ENCODE peak calls at places on chromosome 4, in eight cellular contexts. One of them, this sample, is unnamed.

GRCh38 chr4:146051724-146052396 is 113.2 kb upstream of the ZNF827 start:
- DNase-seq in MCF 10A: peak; percentile 72
- DNase-seq in Calu3: no peak
- DNase-seq in brain microvascular endothelial cell: peak; percentile 61
- DNase-seq in heart right ventricle: no peak
- DNase-seq in uterus: no peak
- DNase-seq in mammary epithelial cell: peak; percentile 45
- DNase-seq in A549: no peak
- DNase-seq in this sample: no peak

GRCh38 chr4:172750910-172751309 is 417.7 kb upstream of the GALNT7 start:
- DNase-seq in MCF 10A: no peak
- DNase-seq in Calu3: no peak
- DNase-seq in brain microvascular endothelial cell: no peak
- DNase-seq in heart right ventricle: no peak
- DNase-seq in uterus: no peak
- DNase-seq in mammary epithelial cell: no peak
- DNase-seq in A549: no peak
- DNase-seq in this sample: no peak

GRCh38 chr4:91366561-91366960 is 937.2 kb upstream of the GRID2 start:
- DNase-seq in MCF 10A: no peak
- DNase-seq in Calu3: no peak
- DNase-seq in brain microvascular endothelial cell: no peak
- DNase-seq in heart right ventricle: no peak
- DNase-seq in uterus: no peak
- DNase-seq in mammary epithelial cell: no peak
- DNase-seq in A549: no peak
- DNase-seq in this sample: no peak

GRCh38 chr4:40055379-40055872 is 1.2 kb upstream of the N4BP2 start:
- DNase-seq in MCF 10A: no peak
- DNase-seq in Calu3: no peak
- DNase-seq in brain microvascular endothelial cell: no peak
- DNase-seq in heart right ventricle: no peak
- DNase-seq in uterus: no peak
- DNase-seq in mammary epithelial cell: no peak
- DNase-seq in A549: no peak
- DNase-seq in this sample: no peak

GRCh38 chr4:21992330-21992729 is 43.8 kb upstream of the KCNIP4 start:
- DNase-seq in MCF 10A: no peak
- DNase-seq in Calu3: no peak
- DNase-seq in brain microvascular endothelial cell: peak; percentile 2
- DNase-seq in heart right ventricle: no peak
- DNase-seq in uterus: no peak
- DNase-seq in mammary epithelial cell: no peak
- DNase-seq in A549: no peak
- DNase-seq in this sample: peak; percentile 57

GRCh38 chr4:87209696-87210095 is 10.7 kb downstream of the KLHL8 start:
- DNase-seq in MCF 10A: peak; percentile 63
- DNase-seq in Calu3: no peak
- DNase-seq in brain microvascular endothelial cell: no peak
- DNase-seq in heart right ventricle: peak; percentile 23
- DNase-seq in uterus: peak; percentile 57
- DNase-seq in mammary epithelial cell: no peak
- DNase-seq in A549: no peak
- DNase-seq in this sample: no peak

GRCh38 chr4:7266525-7267292 is 74.4 kb downstream of the SORCS2 start:
- DNase-seq in MCF 10A: peak; percentile 54
- DNase-seq in Calu3: peak; percentile 4
- DNase-seq in brain microvascular endothelial cell: peak; percentile 94
- DNase-seq in heart right ventricle: no peak
- DNase-seq in uterus: no peak
- DNase-seq in mammary epithelial cell: peak; percentile 84
- DNase-seq in A549: peak; percentile 82
- DNase-seq in this sample: peak; percentile 23

GRCh38 chr4:7426525-7427171 is 8.1 kb downstream of the PSAPL1 start:
- DNase-seq in MCF 10A: no peak
- DNase-seq in Calu3: no peak
- DNase-seq in brain microvascular endothelial cell: no peak
- DNase-seq in heart right ventricle: no peak
- DNase-seq in uterus: no peak
- DNase-seq in mammary epithelial cell: no peak
- DNase-seq in A549: no peak
- DNase-seq in this sample: no peak

GRCh38 chr4:7863911-7864681 is 75.6 kb downstream of the AFAP1 start:
- DNase-seq in MCF 10A: no peak
- DNase-seq in Calu3: no peak
- DNase-seq in brain microvascular endothelial cell: no peak
- DNase-seq in heart right ventricle: no peak
- DNase-seq in uterus: no peak
- DNase-seq in mammary epithelial cell: peak; percentile 60
- DNase-seq in A549: peak; percentile 44
- DNase-seq in this sample: no peak

GRCh38 chr4:3717241-3717640 is 48.9 kb upstream of the ADRA2C start:
- DNase-seq in MCF 10A: no peak
- DNase-seq in Calu3: no peak
- DNase-seq in brain microvascular endothelial cell: no peak
- DNase-seq in heart right ventricle: no peak
- DNase-seq in uterus: no peak
- DNase-seq in mammary epithelial cell: no peak
- DNase-seq in A549: no peak
- DNase-seq in this sample: no peak

GRCh38 chr4:101345271-101345595 is 2.1 kb downstream of the PPP3CA start:
- DNase-seq in MCF 10A: no peak
- DNase-seq in Calu3: no peak
- DNase-seq in brain microvascular endothelial cell: peak; percentile 10
- DNase-seq in heart right ventricle: no peak
- DNase-seq in uterus: peak; percentile 14
- DNase-seq in mammary epithelial cell: no peak
- DNase-seq in A549: no peak
- DNase-seq in this sample: peak; percentile 43

GRCh38 chr4:20273793-20274192 is 22.1 kb downstream of the SLIT2 start:
- DNase-seq in MCF 10A: no peak
- DNase-seq in Calu3: no peak
- DNase-seq in brain microvascular endothelial cell: no peak
- DNase-seq in heart right ventricle: no peak
- DNase-seq in uterus: no peak
- DNase-seq in mammary epithelial cell: no peak
- DNase-seq in A549: no peak
- DNase-seq in this sample: no peak

GRCh38 chr4:175369087-175369486 is 443.0 kb downstream of the GPM6A start:
- DNase-seq in MCF 10A: no peak
- DNase-seq in Calu3: no peak
- DNase-seq in brain microvascular endothelial cell: peak; percentile 86
- DNase-seq in heart right ventricle: no peak
- DNase-seq in uterus: no peak
- DNase-seq in mammary epithelial cell: peak; percentile 57
- DNase-seq in A549: no peak
- DNase-seq in this sample: peak; percentile 5

GRCh38 chr4:145557720-145558119 is 61.5 kb upstream of the MMAA start:
- DNase-seq in MCF 10A: peak; percentile 72
- DNase-seq in Calu3: peak; percentile 62
- DNase-seq in brain microvascular endothelial cell: peak; percentile 60
- DNase-seq in heart right ventricle: peak; percentile 66
- DNase-seq in uterus: peak; percentile 46
- DNase-seq in mammary epithelial cell: peak; percentile 75
- DNase-seq in A549: peak; percentile 45
- DNase-seq in this sample: peak; percentile 43

GRCh38 chr4:138775485-138775884 is 240.1 kb upstream of the NOCT start:
- DNase-seq in MCF 10A: no peak
- DNase-seq in Calu3: no peak
- DNase-seq in brain microvascular endothelial cell: no peak
- DNase-seq in heart right ventricle: no peak
- DNase-seq in uterus: no peak
- DNase-seq in mammary epithelial cell: no peak
- DNase-seq in A549: no peak
- DNase-seq in this sample: no peak

GRCh38 chr4:55824865-55825264 is 5.3 kb downstream of the EXOC1L start:
- DNase-seq in MCF 10A: no peak
- DNase-seq in Calu3: no peak
- DNase-seq in brain microvascular endothelial cell: no peak
- DNase-seq in heart right ventricle: no peak
- DNase-seq in uterus: no peak
- DNase-seq in mammary epithelial cell: no peak
- DNase-seq in A549: no peak
- DNase-seq in this sample: no peak

GRCh38 chr4:173252024-173252935 is 81.9 kb downstream of the HMGB2 start:
- DNase-seq in MCF 10A: peak; percentile 98
- DNase-seq in Calu3: peak; percentile 76
- DNase-seq in brain microvascular endothelial cell: peak; percentile 100
- DNase-seq in heart right ventricle: peak; percentile 65
- DNase-seq in uterus: peak; percentile 84
- DNase-seq in mammary epithelial cell: peak; percentile 99
- DNase-seq in A549: peak; percentile 72
- DNase-seq in this sample: peak; percentile 56

GRCh38 chr4:37983951-37984350 is 23.8 kb downstream of the PTTG2 start:
- DNase-seq in MCF 10A: no peak
- DNase-seq in Calu3: no peak
- DNase-seq in brain microvascular endothelial cell: no peak
- DNase-seq in heart right ventricle: no peak
- DNase-seq in uterus: no peak
- DNase-seq in mammary epithelial cell: no peak
- DNase-seq in A549: no peak
- DNase-seq in this sample: no peak

GRCh38 chr4:90002406-90003040 is 107.9 kb downstream of the MMRN1 start:
- DNase-seq in MCF 10A: no peak
- DNase-seq in Calu3: no peak
- DNase-seq in brain microvascular endothelial cell: no peak
- DNase-seq in heart right ventricle: no peak
- DNase-seq in uterus: no peak
- DNase-seq in mammary epithelial cell: no peak
- DNase-seq in A549: no peak
- DNase-seq in this sample: no peak

GRCh38 chr4:151049430-151049884 is 34.4 kb upstream of the LRBA start:
- DNase-seq in MCF 10A: no peak
- DNase-seq in Calu3: no peak
- DNase-seq in brain microvascular endothelial cell: no peak
- DNase-seq in heart right ventricle: no peak
- DNase-seq in uterus: no peak
- DNase-seq in mammary epithelial cell: no peak
- DNase-seq in A549: no peak
- DNase-seq in this sample: no peak

GRCh38 chr4:56007154-56007553 is 58.4 kb downstream of the CEP135 start:
- DNase-seq in MCF 10A: no peak
- DNase-seq in Calu3: no peak
- DNase-seq in brain microvascular endothelial cell: no peak
- DNase-seq in heart right ventricle: no peak
- DNase-seq in uterus: no peak
- DNase-seq in mammary epithelial cell: no peak
- DNase-seq in A549: no peak
- DNase-seq in this sample: no peak

GRCh38 chr4:60757986-60758385 is 442.1 kb upstream of the ADGRL3 start:
- DNase-seq in MCF 10A: no peak
- DNase-seq in Calu3: no peak
- DNase-seq in brain microvascular endothelial cell: no peak
- DNase-seq in heart right ventricle: no peak
- DNase-seq in uterus: no peak
- DNase-seq in mammary epithelial cell: no peak
- DNase-seq in A549: no peak
- DNase-seq in this sample: no peak

GRCh38 chr4:181437895-181438294 is 805.3 kb upstream of the TENM3 start:
- DNase-seq in MCF 10A: no peak
- DNase-seq in Calu3: no peak
- DNase-seq in brain microvascular endothelial cell: no peak
- DNase-seq in heart right ventricle: no peak
- DNase-seq in uterus: no peak
- DNase-seq in mammary epithelial cell: no peak
- DNase-seq in A549: no peak
- DNase-seq in this sample: no peak
- TF ChIP-seq CTCF in MCF 10A: no peak
- TF ChIP-seq CTCF in Calu3: no peak
- TF ChIP-seq CTCF in brain microvascular endothelial cell: no peak
- TF ChIP-seq CTCF in heart right ventricle: no peak
- TF ChIP-seq CTCF in uterus: no peak
- TF ChIP-seq CTCF in mammary epithelial cell: no peak
- TF ChIP-seq CTCF in A549: no peak
- TF ChIP-seq CTCF in this sample: no peak

GRCh38 chr4:114417214-114417613 is 181.4 kb upstream of the UGT8 start:
- DNase-seq in MCF 10A: peak; percentile 27
- DNase-seq in Calu3: no peak
- DNase-seq in brain microvascular endothelial cell: no peak
- DNase-seq in heart right ventricle: no peak
- DNase-seq in uterus: no peak
- DNase-seq in mammary epithelial cell: no peak
- DNase-seq in A549: no peak
- DNase-seq in this sample: no peak
- TF ChIP-seq CTCF in MCF 10A: no peak
- TF ChIP-seq CTCF in Calu3: no peak
- TF ChIP-seq CTCF in brain microvascular endothelial cell: peak; percentile 7
- TF ChIP-seq CTCF in heart right ventricle: no peak
- TF ChIP-seq CTCF in uterus: no peak
- TF ChIP-seq CTCF in mammary epithelial cell: peak; percentile 7
- TF ChIP-seq CTCF in A549: no peak
- TF ChIP-seq CTCF in this sample: no peak

DNA sequence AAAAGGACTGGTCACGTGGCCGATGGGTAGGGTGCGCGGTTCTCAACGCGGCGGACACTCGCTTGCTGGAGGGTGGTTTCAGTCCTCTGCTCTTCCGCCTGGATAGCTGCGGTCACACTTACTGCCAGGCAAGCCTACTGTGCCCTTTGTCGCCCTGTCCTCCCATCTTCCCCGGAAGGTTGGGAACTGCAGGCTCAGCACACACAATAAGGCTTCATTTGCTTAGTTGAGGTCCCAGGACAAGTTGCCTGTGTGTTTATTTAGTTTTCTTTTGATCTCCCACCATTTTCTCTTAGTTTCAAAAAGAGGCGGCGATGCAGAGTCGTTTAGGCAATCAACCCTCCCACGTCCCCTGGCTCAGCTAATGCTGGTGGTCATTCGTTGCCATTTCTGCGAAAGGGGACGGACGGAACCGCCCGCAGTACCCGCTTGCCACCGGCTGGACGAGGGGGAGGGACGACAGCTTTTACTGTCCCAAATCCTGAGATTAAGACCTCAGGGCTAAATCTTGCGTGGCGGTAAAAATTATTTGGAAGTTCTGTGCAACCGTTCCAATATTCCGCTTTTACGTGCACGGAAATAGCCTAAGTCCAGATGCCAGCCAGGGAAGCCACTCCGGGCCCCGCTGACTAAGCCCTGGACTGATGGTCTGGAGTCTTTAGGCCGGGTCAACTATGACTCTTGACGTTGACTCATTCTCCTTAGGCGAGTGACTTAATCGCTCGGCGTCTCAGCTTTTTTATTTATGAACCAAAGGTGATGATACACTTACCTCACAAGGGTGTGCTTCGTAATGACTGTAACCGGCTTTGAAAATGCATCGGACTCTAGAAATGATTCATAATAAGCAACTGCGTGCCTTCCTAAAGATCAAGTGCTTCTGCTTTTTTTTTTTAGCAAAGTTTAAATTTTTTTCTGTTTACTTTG is 671 bp upstream of the EIF4E start:
- DNase-seq in MCF 10A: peak; percentile 97
- DNase-seq in Calu3: peak; percentile 68
- DNase-seq in brain microvascular endothelial cell: peak; percentile 97
- DNase-seq in heart right ventricle: peak; percentile 64
- DNase-seq in uterus: peak; percentile 82
- DNase-seq in mammary epithelial cell: peak; percentile 99
- DNase-seq in A549: peak; percentile 91
- DNase-seq in this sample: peak; percentile 65
- TF ChIP-seq CTCF in MCF 10A: no peak
- TF ChIP-seq CTCF in Calu3: no peak
- TF ChIP-seq CTCF in brain microvascular endothelial cell: peak; percentile 9
- TF ChIP-seq CTCF in heart right ventricle: no peak
- TF ChIP-seq CTCF in uterus: no peak
- TF ChIP-seq CTCF in mammary epithelial cell: no peak
- TF ChIP-seq CTCF in A549: no peak
- TF ChIP-seq CTCF in this sample: no peak

GRCh38 chr4:84258905-84259830 is 239.9 kb downstream of the NKX6-1 start:
- DNase-seq in MCF 10A: peak; percentile 53
- DNase-seq in Calu3: peak; percentile 7
- DNase-seq in brain microvascular endothelial cell: peak; percentile 32
- DNase-seq in heart right ventricle: no peak
- DNase-seq in uterus: no peak
- DNase-seq in mammary epithelial cell: peak; percentile 21
- DNase-seq in A549: peak; percentile 19
- DNase-seq in this sample: no peak
- TF ChIP-seq CTCF in MCF 10A: peak; percentile 69
- TF ChIP-seq CTCF in Calu3: no peak
- TF ChIP-seq CTCF in brain microvascular endothelial cell: peak; percentile 81
- TF ChIP-seq CTCF in heart right ventricle: peak; percentile 47
- TF ChIP-seq CTCF in uterus: no peak
- TF ChIP-seq CTCF in mammary epithelial cell: peak; percentile 82
- TF ChIP-seq CTCF in A549: no peak
- TF ChIP-seq CTCF in this sample: peak; percentile 68